ENCODE peak calls at places on chromosome 22, in five cellular contexts. L is HepG2, I is H1, Y is GM12891, M is GM12878. E is an unnamed sample.

GRCh38 chr22:42268852-42269406 is 1.5 kb downstream of the TCF20 start:
- DNase-seq in Y (no peak), L (no peak), M (no peak), I (no peak), E (no peak)

GRCh38 chr22:41524283-41524682 is 20.0 kb downstream of the POLR3H start:
- DNase-seq in L (no peak), I (no peak), M (no peak), Y (no peak), E (no peak)

GRCh38 chr22:17890245-17890671 is 116.0 kb upstream of the BID start:
- DNase-seq in I (no peak), Y (no peak), L (no peak), M (no peak), E (no peak)

GRCh38 chr22:26395926-26396325 is 33.1 kb upstream of the ASPHD2 start:
- DNase-seq in M (no peak), L (no peak), Y (no peak), I (no peak), E (no peak)

GRCh38 chr22:31192513-31192912 is 19.6 kb upstream of the LIMK2 start:
- DNase-seq in L (no peak), Y (no peak), M (no peak), I (no peak), E (no peak)

GRCh38 chr22:49906799-49907290 is 11.4 kb downstream of the ALG12 start:
- DNase-seq in M (no peak), Y (no peak), L (no peak), I (no peak), E (no peak)

GRCh38 chr22:44724416-44724815 is 22.4 kb downstream of the PRR5 start:
- DNase-seq in Y (no peak), I (no peak), L (no peak), M (no peak), E (no peak)

GRCh38 chr22:25759825-25760231 is 17.8 kb downstream of the MYO18B start:
- DNase-seq in L (peak), Y (no peak), I (no peak), M (no peak), E (no peak)

DNA sequence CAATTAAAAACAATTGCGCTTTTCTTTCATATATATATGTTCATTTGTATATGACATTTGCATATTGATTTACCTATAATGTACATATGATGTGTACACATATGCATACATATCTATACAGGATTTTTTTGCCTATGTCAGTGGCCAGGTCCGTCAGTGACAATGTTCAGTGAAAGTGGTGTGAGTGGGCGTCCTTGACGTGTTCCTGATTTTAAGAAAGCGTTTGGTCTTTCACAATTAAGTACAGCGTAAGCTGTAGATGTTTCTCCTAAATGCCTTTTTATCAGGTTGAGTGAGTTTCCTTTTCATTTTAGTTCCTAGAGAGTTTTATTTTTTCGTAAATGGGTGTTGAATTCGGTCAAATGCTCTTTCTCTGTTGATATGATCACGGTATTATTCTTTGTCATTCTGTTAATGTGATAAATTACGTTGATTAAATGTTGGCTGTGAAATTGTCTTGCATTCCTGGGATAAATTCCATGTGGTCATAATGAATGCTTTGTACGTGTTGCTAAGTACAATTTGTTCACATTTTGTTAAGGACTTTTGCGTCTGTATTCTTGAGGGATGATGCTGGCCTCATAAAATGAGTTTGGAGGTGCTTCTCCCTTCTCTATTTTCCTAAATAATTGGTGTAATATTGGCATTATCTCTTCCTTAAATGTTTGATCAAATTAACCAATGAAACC is 10.6 kb upstream of the GNB1L start:
- DNase-seq in M (no peak), I (no peak), Y (no peak), L (no peak), E (no peak)
- TF ChIP-seq POLR2AphosphoS5 in M (no peak), I (no peak), Y (no peak), L (no peak), E (no peak)

GRCh38 chr22:46073683-46074504 is 76.4 kb upstream of the PPARA start:
- DNase-seq in M (no peak), Y (no peak), L (no peak), I (no peak), E (no peak)

GRCh38 chr22:46070722-46071450 is 79.4 kb upstream of the PPARA start:
- DNase-seq in I (no peak), L (no peak), Y (no peak), M (no peak), E (peak)

GRCh38 chr22:46072981-46073682 is 77.2 kb upstream of the PPARA start:
- DNase-seq in I (no peak), Y (no peak), M (no peak), L (no peak), E (no peak)

GRCh38 chr22:46071451-46072029 is 78.8 kb upstream of the PPARA start:
- DNase-seq in L (no peak), Y (no peak), I (no peak), M (no peak), E (no peak)

GRCh38 chr22:46072030-46072881 is 78.1 kb upstream of the PPARA start:
- DNase-seq in Y (no peak), M (no peak), L (no peak), I (no peak), E (peak)
- TF ChIP-seq POLR2A in Y (no peak), M (peak), L (no peak), I (no peak), E (no peak)

DNA sequence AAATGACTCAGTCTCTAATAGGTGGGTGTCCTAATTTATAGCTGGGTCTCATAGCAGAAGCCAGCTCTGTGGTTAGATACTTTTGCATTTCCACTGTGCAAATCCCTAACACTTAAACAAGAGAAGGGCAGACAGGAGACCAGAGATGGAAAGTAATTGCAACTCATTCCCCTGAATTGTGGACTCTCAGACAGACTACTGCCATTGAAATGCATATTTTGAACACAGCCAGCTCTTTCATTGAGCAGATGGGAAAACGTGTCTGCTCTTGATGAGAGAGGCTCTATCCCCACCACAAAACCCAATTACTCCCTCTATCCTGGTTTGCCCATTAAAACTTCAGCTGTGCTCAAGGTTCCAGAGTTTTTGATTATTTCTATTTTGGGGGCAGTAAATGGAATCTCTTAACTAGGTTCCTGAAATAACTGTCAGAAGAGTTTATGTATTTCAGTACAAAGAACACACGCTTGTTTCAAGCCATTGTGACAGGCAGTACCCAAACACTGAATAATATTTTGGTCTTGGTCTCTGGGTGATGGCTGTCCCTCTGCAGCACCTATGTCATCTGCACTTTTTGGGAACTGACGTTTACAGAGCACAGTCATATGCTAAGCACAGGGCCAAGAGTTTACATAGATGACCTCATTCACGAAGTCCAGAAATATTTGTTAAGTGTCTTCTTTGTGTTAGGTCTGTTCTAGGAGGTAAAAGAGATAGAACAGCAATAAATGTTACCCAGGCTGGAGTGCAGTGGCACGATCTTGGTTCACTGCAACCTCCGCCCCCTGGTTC is 41.7 kb downstream of the FAM227A start:
- DNase-seq in I (no peak), L (peak), M (no peak), Y (no peak), E (no peak)
- TF ChIP-seq TAF1 in I (no peak), L (no peak), M (no peak), Y (no peak), E (no peak)

DNA sequence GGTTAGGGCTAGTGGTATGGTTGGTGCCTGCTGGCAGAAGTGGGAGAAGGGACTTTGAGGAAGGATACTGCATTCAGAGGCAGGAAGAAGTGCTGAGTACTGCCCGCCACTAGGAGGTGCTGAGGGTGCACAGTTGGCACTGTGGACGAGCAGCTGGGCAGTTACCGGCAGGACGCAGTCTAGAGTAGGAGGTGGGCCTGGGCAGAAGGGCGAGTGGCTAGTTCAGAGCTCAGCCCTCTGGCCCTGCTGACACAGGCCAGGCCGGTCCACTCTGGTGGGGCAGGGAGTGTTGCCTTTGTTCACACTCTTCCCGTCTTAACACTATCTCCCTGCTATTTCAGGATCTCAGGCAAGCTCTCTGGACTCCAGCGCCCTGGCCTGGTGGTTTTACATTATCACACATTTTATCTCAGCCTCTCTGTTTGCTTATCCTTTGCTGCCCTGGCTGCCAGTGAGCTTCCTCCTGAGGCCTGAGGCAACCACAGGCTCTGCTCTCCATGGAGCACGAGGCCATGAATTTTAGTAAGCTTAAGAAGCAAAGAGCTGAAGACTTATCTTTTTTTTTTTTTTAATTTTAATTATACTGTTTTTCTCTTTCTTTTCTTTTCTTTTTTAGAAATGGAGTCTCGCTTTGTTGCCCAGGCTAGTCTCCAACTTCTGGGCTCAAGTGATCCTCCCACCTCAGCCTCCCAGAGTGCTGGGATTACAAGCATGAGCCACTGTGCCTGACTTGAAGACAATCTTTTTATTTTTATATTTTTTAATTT is 26.9 kb downstream of the SNAP29 start:
- DNase-seq in M (no peak), Y (peak), L (peak), I (peak), E (peak)
- TF ChIP-seq POLR2AphosphoS5 in M (no peak), Y (no peak), L (no peak), I (no peak), E (no peak)

GRCh38 chr22:35424761-35425160 is 24.8 kb downstream of the MCM5 start:
- DNase-seq in L (no peak), Y (no peak), M (no peak), I (no peak), E (no peak)

GRCh38 chr22:35425546-35425945 is 25.6 kb downstream of the MCM5 start:
- DNase-seq in I (no peak), L (no peak), Y (no peak), M (no peak), E (no peak)

GRCh38 chr22:35426801-35427140 is 26.8 kb downstream of the MCM5 start:
- DNase-seq in I (no peak), M (no peak), L (no peak), Y (no peak), E (no peak)

GRCh38 chr22:35424081-35424480 is 24.1 kb downstream of the MCM5 start:
- DNase-seq in Y (no peak), M (no peak), L (no peak), I (no peak), E (no peak)

GRCh38 chr22:35425971-35426800 is 26.2 kb downstream of the MCM5 start:
- DNase-seq in M (no peak), I (no peak), L (no peak), Y (no peak), E (no peak)
- TF ChIP-seq POLR2A in M (no peak), I (peak), L (no peak), Y (peak), E (no peak)

GRCh38 chr22:37742374-37743092 is 45.7 kb downstream of the TRIOBP start:
- DNase-seq in Y (no peak), M (no peak), L (no peak), I (no peak), E (no peak)
- TF ChIP-seq TAF1 in Y (no peak), M (no peak), L (no peak), I (no peak), E (no peak)